ENCODE peak calls at places on chromosome 13, in six cellular contexts. S is cardiac muscle cell, E is bronchial epithelial cell, C is PC-3, D is smooth muscle cell of the brain vasculature, W is heart right ventricle. X is an unnamed sample.
A peak's percentile ranks its signal among the peaks of the same experiment; 100 is the strongest.

GRCh38 chr13:111396457-111396856 is 76.0 kb downstream of the TEX29 start:
- DNase-seq in S (no peak), E (no peak), C (no peak), D (no peak), W (no peak), X (peak; percentile 4)

GRCh38 chr13:36192166-36192565 is 22.2 kb downstream of the SOHLH2 start:
- DNase-seq in S (peak; percentile 9), E (no peak), C (no peak), D (no peak), W (no peak), X (no peak)

GRCh38 chr13:114282143-114282685 is 813 bp downstream of the UPF3A start:
- DNase-seq in S (no peak), E (peak; percentile 60), C (peak; percentile 54), D (peak; percentile 65), W (peak; percentile 38), X (peak; percentile 52)

GRCh38 chr13:59250276-59250990 is 913.3 kb downstream of the DIAPH3 start:
- DNase-seq in S (no peak), E (no peak), C (no peak), D (no peak), W (no peak), X (no peak)

GRCh38 chr13:33799950-33800592 is 17.9 kb upstream of the RFC3 start:
- DNase-seq in S (peak; percentile 73), E (peak; percentile 43), C (peak; percentile 46), D (no peak), W (no peak), X (no peak)

GRCh38 chr13:23273498-23273897 is 92.7 kb downstream of the SGCG start:
- DNase-seq in S (no peak), E (no peak), C (no peak), D (no peak), W (no peak), X (no peak)

GRCh38 chr13:74270018-74270417 is 135.8 kb upstream of the KLF12 start:
- DNase-seq in S (no peak), E (peak; percentile 93), C (peak; percentile 85), D (no peak), W (no peak), X (no peak)

GRCh38 chr13:44298314-44298713 is 75.3 kb upstream of the SERP2 start:
- DNase-seq in S (no peak), E (peak; percentile 89), C (peak; percentile 84), D (no peak), W (no peak), X (no peak)

GRCh38 chr13:19959141-19959830 is 759 bp downstream of the ZMYM2 start:
- DNase-seq in S (peak; percentile 61), E (peak; percentile 23), C (peak; percentile 27), D (no peak), W (peak; percentile 68), X (peak; percentile 75)

GRCh38 chr13:26202365-26202972 is 19.6 kb downstream of the RNF6 start:
- DNase-seq in S (peak; percentile 60), E (no peak), C (no peak), D (no peak), W (no peak), X (no peak)

GRCh38 chr13:98214008-98214643 is 37.1 kb upstream of the RNF113B start:
- DNase-seq in S (peak; percentile 56), E (peak; percentile 50), C (peak; percentile 62), D (no peak), W (peak; percentile 23), X (peak; percentile 61)

GRCh38 chr13:99370476-99371272 is 63.5 kb upstream of the GPR183 start:
- DNase-seq in S (no peak), E (no peak), C (no peak), D (no peak), W (no peak), X (no peak)

GRCh38 chr13:100594731-100595130 is 6.1 kb upstream of the GGACT start:
- DNase-seq in S (no peak), E (no peak), C (peak; percentile 35), D (no peak), W (no peak), X (peak; percentile 27)

GRCh38 chr13:49620170-49620621 is 8.1 kb upstream of the ARL11 start:
- DNase-seq in S (no peak), E (no peak), C (no peak), D (no peak), W (peak; percentile 29), X (no peak)

GRCh38 chr13:72174549-72174948 is 307.5 kb upstream of the DACH1 start:
- DNase-seq in S (no peak), E (no peak), C (no peak), D (no peak), W (no peak), X (no peak)

GRCh38 chr13:106163426-106163825 is 372.0 kb downstream of the EFNB2 start:
- DNase-seq in S (no peak), E (no peak), C (peak; percentile 68), D (no peak), W (no peak), X (no peak)

GRCh38 chr13:93079294-93079693 is 147.3 kb upstream of the GPC6 start:
- DNase-seq in S (peak; percentile 68), E (peak; percentile 4), C (peak; percentile 12), D (no peak), W (no peak), X (no peak)

GRCh38 chr13:73870970-73871935 is 263.0 kb downstream of the KLF12 start:
- DNase-seq in S (peak; percentile 93), E (peak; percentile 13), C (no peak), D (peak; percentile 70), W (no peak), X (no peak)

GRCh38 chr13:78100481-78100880 is 181.8 kb upstream of the EDNRB start:
- DNase-seq in S (no peak), E (no peak), C (no peak), D (no peak), W (no peak), X (no peak)

GRCh38 chr13:79530270-79530669 is 49.3 kb downstream of the NDFIP2 start:
- DNase-seq in S (no peak), E (no peak), C (no peak), D (no peak), W (no peak), X (no peak)

GRCh38 chr13:82698383-82698782 is 1183.9 kb downstream of the SLITRK1 start:
- DNase-seq in S (no peak), E (peak; percentile 76), C (no peak), D (no peak), W (no peak), X (no peak)

GRCh38 chr13:41276824-41277223 is 13.4 kb upstream of the MTRF1 start:
- DNase-seq in S (no peak), E (no peak), C (no peak), D (no peak), W (no peak), X (no peak)

GRCh38 chr13:51707468-51707867 is 96.5 kb downstream of the DHRS12 start:
- DNase-seq in S (no peak), E (no peak), C (no peak), D (no peak), W (no peak), X (no peak)

GRCh38 chr13:19587635-19588300 is 26.4 kb upstream of the TPTE2 start:
- DNase-seq in S (peak; percentile 60), E (peak; percentile 36), C (peak; percentile 80), D (no peak), W (no peak), X (no peak)

GRCh38 chr13:25881946-25882574 is 169.8 kb downstream of the SHISA2 start:
- DNase-seq in S (peak; percentile 50), E (no peak), C (no peak), D (no peak), W (no peak), X (no peak)

GRCh38 chr13:93455881-93456280 is 229.3 kb downstream of the GPC6 start:
- DNase-seq in S (no peak), E (no peak), C (no peak), D (no peak), W (no peak), X (no peak)

GRCh38 chr13:72293206-72293605 is 426.2 kb upstream of the DACH1 start:
- DNase-seq in S (no peak), E (peak; percentile 39), C (peak; percentile 36), D (no peak), W (no peak), X (no peak)

GRCh38 chr13:84563611-84564010 is 681.3 kb upstream of the SLITRK1 start:
- DNase-seq in S (no peak), E (no peak), C (no peak), D (no peak), W (no peak), X (no peak)

X was measured in glutamatergic neuron.